ENCODE peak calls at places on chromosomes 4 and X, in five cellular contexts. M is fibroblast of lung, I is Peyer's patch, B is glutamatergic neuron, C is GM13977. H is an unnamed sample.

GRCh38 chrX:129876734-129877395 is 29.1 kb upstream of the UTP14A start:
- DNase-seq in C (no peak), M (peak; percentile 82), B (no peak), I (no peak), H (no peak)

GRCh38 chr4:183728223-183729068 is 69.4 kb downstream of the TRAPPC11 start:
- DNase-seq in I (no peak), B (no peak), M (no peak), C (no peak), H (no peak)

GRCh38 chr4:76212851-76213414 is 691 bp downstream of the SCARB2 start:
- DNase-seq in M (peak; percentile 68), I (peak; percentile 43), B (no peak), C (peak; percentile 34), H (no peak)

GRCh38 chr4:94961420-94961819 is 203.7 kb downstream of the BMPR1B start:
- DNase-seq in I (no peak), C (no peak), M (no peak), B (no peak), H (no peak)

GRCh38 chr4:66465111-66465510 is 794.8 kb upstream of the EPHA5 start:
- DNase-seq in B (no peak), M (peak; percentile 63), C (no peak), I (no peak), H (no peak)

GRCh38 chrX:151031365-151031975 is 48.3 kb downstream of the HMGB3 start:
- DNase-seq in B (no peak), C (no peak), M (no peak), I (no peak), H (no peak)

GRCh38 chr4:101695176-101695575 is 95.4 kb upstream of the BANK1 start:
- DNase-seq in B (no peak), M (peak; percentile 61), C (no peak), I (no peak), H (no peak)

GRCh38 chr4:170853422-170854021 is 763.8 kb upstream of the AADAT start:
- DNase-seq in B (peak; percentile 78), I (no peak), M (peak; percentile 3), C (peak; percentile 9), H (peak; percentile 73)

GRCh38 chr4:137956256-137956655 is 285.9 kb downstream of the SLC7A11 start:
- DNase-seq in C (no peak), B (no peak), M (peak; percentile 60), I (no peak), H (no peak)

GRCh38 chr4:5962416-5962815 is 55.8 kb downstream of the C4orf50 start:
- DNase-seq in I (no peak), C (no peak), B (peak; percentile 71), M (no peak), H (no peak)

GRCh38 chrX:68995780-68996551 is 167.1 kb downstream of the EFNB1 start:
- DNase-seq in M (peak; percentile 90), I (no peak), C (no peak), B (no peak), H (no peak)

GRCh38 chr4:32022071-32022470 is 1301.9 kb downstream of the PCDH7 start:
- DNase-seq in B (no peak), C (no peak), I (no peak), M (peak; percentile 59), H (no peak)

GRCh38 chr4:26179316-26179760 is 141.5 kb upstream of the RBPJ start:
- DNase-seq in M (peak; percentile 21), I (no peak), B (no peak), C (peak; percentile 50), H (no peak)

DNA sequence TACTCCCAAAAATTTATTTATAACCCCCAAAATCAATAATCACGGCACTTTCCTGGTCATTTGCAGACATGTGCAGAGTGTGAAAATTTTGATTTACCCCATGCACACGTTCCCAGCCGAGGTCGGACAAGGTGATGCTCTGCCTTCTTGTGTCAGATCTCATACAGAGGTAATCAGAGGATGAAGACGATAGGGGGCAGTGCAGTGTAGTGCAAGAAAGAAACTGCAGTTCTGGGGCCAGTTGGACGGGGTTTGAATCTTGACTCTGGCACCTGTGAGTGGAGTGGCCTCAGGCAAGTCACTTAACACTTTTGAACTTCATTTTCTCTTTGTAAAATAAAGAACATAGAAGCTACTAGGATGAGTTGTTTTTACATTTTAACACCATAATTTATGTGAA is 88.4 kb downstream of the FRMPD3 start:
- DNase-seq in C (no peak), I (no peak), B (no peak), M (peak; percentile 30), H (peak; percentile 37)
- TF ChIP-seq CTCF in C (peak; percentile 55), I (peak; percentile 22), B (peak; percentile 21), M (peak; percentile 53), H (peak; percentile 51)

GRCh38 chr4:174209296-174209695 is 74.2 kb downstream of the FBXO8 start:
- DNase-seq in I (no peak), B (no peak), C (no peak), M (no peak), H (no peak)

GRCh38 chr4:174210952-174211490 is 72.4 kb downstream of the FBXO8 start:
- DNase-seq in M (no peak), B (no peak), I (no peak), C (no peak), H (no peak)

GRCh38 chr4:174212061-174212460 is 71.4 kb downstream of the FBXO8 start:
- DNase-seq in B (no peak), C (no peak), I (no peak), M (no peak), H (no peak)

GRCh38 chr4:174211611-174212044 is 71.8 kb downstream of the FBXO8 start:
- DNase-seq in I (no peak), M (no peak), C (no peak), B (peak; percentile 18), H (peak; percentile 36)

DNA sequence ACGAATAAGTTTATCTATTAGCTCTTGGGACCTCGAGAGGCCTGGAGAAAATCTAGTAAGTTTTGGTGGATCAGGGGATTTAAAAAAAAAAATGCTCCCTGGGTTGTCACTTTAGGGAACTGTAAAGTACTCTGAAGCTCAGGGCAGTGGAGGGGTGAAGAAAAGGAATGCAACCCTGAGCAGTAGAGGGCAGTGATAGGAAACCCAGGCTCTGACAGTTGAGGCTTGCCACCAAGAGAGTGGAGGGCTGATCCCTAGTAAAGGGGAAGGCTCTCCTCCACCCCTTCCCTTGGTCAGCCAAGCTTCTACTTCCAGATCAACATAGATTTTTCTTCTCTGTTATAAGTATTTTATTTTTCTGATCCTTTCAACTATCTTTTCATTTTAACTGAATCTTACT is 73.1 kb downstream of the FBXO8 start:
- DNase-seq in I (no peak), B (no peak), M (no peak), C (no peak), H (no peak)
- TF ChIP-seq CTCF in I (no peak), B (no peak), M (no peak), C (peak; percentile 17), H (no peak)

GRCh38 chr4:27779827-27780226 is 919.2 kb downstream of the STIM2 start:
- DNase-seq in C (no peak), M (no peak), B (no peak), I (no peak), H (no peak)
- TF ChIP-seq CTCF in C (no peak), M (no peak), B (no peak), I (no peak), H (no peak)

DNA sequence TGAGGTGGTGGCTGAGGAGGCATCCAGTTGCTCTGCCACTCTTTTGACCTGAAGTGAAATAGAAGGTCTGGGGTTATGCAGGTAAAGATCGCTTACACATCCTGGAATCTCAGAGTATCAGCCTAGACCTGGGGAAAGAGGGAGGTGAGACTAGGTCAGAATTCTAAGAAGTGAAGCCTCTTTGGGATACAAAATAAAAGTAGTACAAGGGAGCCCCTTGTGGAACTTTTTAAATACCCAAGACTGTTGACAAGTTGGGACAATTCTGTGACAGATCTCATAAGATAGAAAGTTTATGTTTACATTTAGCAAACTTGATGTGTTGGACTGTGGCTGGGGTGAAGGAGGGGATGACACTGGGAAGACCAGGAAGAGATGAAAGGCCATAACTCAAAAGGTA is 263.2 kb downstream of the SPRY1 start:
- DNase-seq in B (no peak), C (no peak), I (no peak), M (no peak), H (no peak)
- TF ChIP-seq CTCF in B (no peak), C (peak; percentile 23), I (peak; percentile 48), M (peak; percentile 21), H (no peak)

GRCh38 chrX:7330551-7330950 is 182.6 kb upstream of the PUDP start:
- DNase-seq in B (no peak), C (no peak), I (no peak), M (peak; percentile 15), H (no peak)

GRCh38 chrX:7330971-7331746 is 183.2 kb upstream of the PUDP start:
- DNase-seq in C (no peak), B (no peak), M (peak; percentile 89), I (no peak), H (no peak)

DNA sequence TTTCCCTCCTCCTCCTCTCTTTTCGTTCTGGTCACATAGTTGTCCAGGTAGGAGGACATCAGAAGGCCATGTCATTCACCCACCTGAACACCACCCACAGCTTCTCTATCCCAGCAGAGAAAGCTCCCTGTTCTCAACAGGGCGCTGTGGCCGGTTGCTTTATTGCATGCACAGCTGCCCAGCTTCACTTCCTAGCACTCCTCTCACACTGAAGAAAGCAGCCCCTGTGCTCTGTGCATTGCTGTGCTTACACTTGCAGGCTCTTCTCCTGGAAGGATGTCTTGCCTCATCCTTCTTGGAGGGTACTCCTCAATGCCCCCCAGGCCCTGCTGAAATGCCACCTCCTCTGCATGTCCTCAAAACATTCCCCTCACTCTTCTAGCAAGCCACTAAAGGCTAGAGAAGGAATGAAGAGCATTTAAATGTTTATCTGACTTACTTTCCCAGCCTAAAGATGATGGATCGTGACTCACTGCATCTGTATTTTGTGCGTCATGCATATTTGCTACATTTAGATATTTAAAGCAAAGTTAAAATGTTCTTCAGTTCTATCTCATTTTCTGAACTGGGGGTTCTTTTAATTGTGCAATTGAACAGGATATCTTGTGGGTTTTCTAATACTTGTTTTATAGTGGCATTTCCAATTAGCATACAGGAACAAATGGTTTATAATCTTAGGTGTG is 186.4 kb upstream of the PUDP start:
- DNase-seq in B (no peak), I (no peak), C (no peak), M (peak; percentile 86), H (no peak)
- TF ChIP-seq CTCF in B (no peak), I (no peak), C (no peak), M (no peak), H (no peak)

GRCh38 chr4:169209388-169209883 is 61.3 kb downstream of the SH3RF1 start:
- DNase-seq in C (no peak), B (no peak), I (no peak), M (no peak), H (no peak)
- TF ChIP-seq CTCF in C (no peak), B (no peak), I (no peak), M (no peak), H (no peak)

DNA sequence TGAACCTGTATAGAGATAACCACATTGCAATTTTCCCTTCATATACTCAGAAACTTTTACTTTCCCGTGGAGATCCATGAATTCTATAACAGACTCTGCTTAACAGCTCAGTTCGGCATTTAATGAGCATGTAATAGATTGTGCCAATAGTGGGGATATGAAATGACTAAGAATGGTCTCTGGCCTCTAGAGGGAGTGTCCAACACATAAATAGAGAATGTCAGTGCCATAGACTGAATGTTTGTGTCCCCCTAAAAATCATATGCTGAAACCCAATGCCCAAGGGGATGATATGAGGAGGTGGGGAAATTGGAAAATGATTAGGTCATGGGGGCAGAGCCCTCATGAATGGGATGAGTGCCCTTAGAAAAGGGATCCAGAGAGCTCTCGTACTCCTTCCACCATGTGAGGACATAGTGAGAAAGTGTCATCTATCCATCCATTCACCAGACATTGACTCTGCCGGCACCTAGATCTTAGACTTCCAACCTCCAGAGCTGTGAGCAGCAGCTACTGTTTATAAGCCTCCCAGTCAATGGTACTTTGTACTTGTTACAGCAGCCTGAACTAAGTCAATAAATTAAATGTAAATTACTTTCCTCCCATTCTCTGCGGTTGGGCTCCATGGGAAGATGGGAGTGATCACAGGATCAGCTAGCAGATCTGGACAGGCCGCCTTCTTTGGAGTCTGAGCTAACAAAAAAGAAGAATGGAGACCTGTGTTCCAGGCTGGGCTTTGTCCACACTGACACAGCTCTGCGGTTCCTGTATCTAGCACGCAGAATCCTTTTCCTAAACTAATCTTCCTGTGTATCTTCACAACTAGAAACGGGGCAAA is 28.1 kb upstream of the HPSE start:
- DNase-seq in I (no peak), M (peak; percentile 55), C (no peak), B (no peak), H (no peak)
- TF ChIP-seq CTCF in I (peak; percentile 7), M (peak; percentile 55), C (peak; percentile 42), B (no peak), H (no peak)